ENCODE peak calls at places on chromosomes 16 and 17, in ten cellular contexts. E, G, A, M, V, T, B, F, P and R are unnamed samples.

GRCh38 chr16:51651061-51651466 is 500.0 kb upstream of the SALL1 start:
- DNase-seq in B (no peak), G (no peak), F (no peak), P (no peak), A (peak), T (no peak), M (no peak), V (no peak), E (no peak), R (no peak)

GRCh38 chr17:63102034-63102433 is 136.0 kb downstream of the TANC2 start:
- DNase-seq in M (no peak), P (no peak), E (no peak), A (no peak), G (no peak), F (no peak), T (no peak), V (no peak), B (no peak), R (no peak)

GRCh38 chr16:54140057-54140787 is 146.4 kb downstream of the IRX3 start:
- DNase-seq in G (no peak), F (peak), E (no peak), M (peak), P (peak), T (no peak), V (no peak), A (no peak), B (no peak), R (no peak)

GRCh38 chr17:7383742-7384488 is 3.0 kb downstream of the TNK1 start:
- DNase-seq in E (no peak), B (peak), A (peak), T (peak), G (no peak), M (peak), P (no peak), F (peak), V (peak), R (no peak)

GRCh38 chr16:19284207-19284606 is 1.3 kb upstream of the CLEC19A start:
- DNase-seq in M (no peak), T (peak), E (peak), V (no peak), G (no peak), A (peak), P (no peak), B (no peak), F (no peak), R (no peak)

GRCh38 chr17:82414548-82415281 is 3.4 kb upstream of the HEXD start:
- DNase-seq in B (peak), V (peak), M (peak), G (no peak), T (peak), P (peak), A (peak), E (peak), F (peak), R (no peak)

GRCh38 chr17:72456026-72456569 is 335.3 kb downstream of the SOX9 start:
- DNase-seq in B (no peak), V (peak), P (peak), M (peak), G (no peak), A (no peak), F (peak), E (no peak), T (peak), R (peak)

GRCh38 chr16:84851192-84852127 is 31.7 kb downstream of the CRISPLD2 start:
- DNase-seq in V (peak), P (peak), E (peak), T (peak), G (peak), M (peak), F (peak), A (no peak), B (no peak), R (peak)

GRCh38 chr17:73803867-73804539 is 159.8 kb upstream of the SDK2 start:
- DNase-seq in M (no peak), B (no peak), P (no peak), E (no peak), V (no peak), G (no peak), F (no peak), T (no peak), A (no peak), R (no peak)

GRCh38 chr17:78276098-78276497 is 44.7 kb downstream of the TMEM235 start:
- DNase-seq in V (no peak), B (no peak), F (no peak), M (no peak), E (no peak), P (no peak), A (no peak), T (no peak), G (no peak), R (no peak)

GRCh38 chr17:75191584-75191983 is 8.8 kb upstream of the SUMO2 start:
- DNase-seq in M (peak), F (peak), A (no peak), T (no peak), B (no peak), E (no peak), P (peak), G (no peak), V (no peak), R (no peak)

GRCh38 chr17:40303706-40304450 is 5.1 kb upstream of the RARA start:
- DNase-seq in P (peak), T (peak), M (peak), V (peak), G (no peak), A (no peak), B (no peak), E (no peak), F (peak), R (peak)

GRCh38 chr17:78239489-78239931 is 8.1 kb downstream of the TMEM235 start:
- DNase-seq in V (no peak), F (no peak), G (no peak), A (no peak), E (no peak), P (no peak), B (no peak), T (no peak), M (no peak), R (no peak)

GRCh38 chr17:16512011-16512410 is 20.0 kb upstream of the LRRC75A start:
- DNase-seq in E (no peak), G (no peak), F (no peak), P (no peak), B (no peak), A (no peak), M (no peak), T (no peak), V (no peak), R (no peak)

GRCh38 chr17:324151-324571 is 28.4 kb downstream of the RPH3AL start:
- DNase-seq in P (no peak), E (no peak), V (no peak), T (no peak), M (no peak), A (peak), B (no peak), F (no peak), G (no peak), R (no peak)

GRCh38 chr17:20028436-20028835 is 19.3 kb downstream of the SPECC1 start:
- DNase-seq in G (no peak), V (no peak), P (peak), A (no peak), F (peak), E (no peak), M (no peak), B (no peak), T (peak), R (no peak)

GRCh38 chr17:77884967-77885641 is 73.4 kb upstream of the TNRC6C start:
- DNase-seq in E (no peak), G (no peak), M (no peak), F (no peak), P (no peak), B (no peak), T (no peak), V (no peak), A (no peak), R (no peak)

GRCh38 chr17:68352041-68352440 is 60.7 kb downstream of the ARSG start:
- DNase-seq in B (no peak), M (no peak), F (no peak), T (no peak), P (peak), E (no peak), V (no peak), G (no peak), A (no peak), R (no peak)

GRCh38 chr17:1733759-1734158 is 8.9 kb upstream of the SERPINF2 start:
- DNase-seq in G (no peak), P (no peak), M (no peak), A (no peak), V (no peak), T (no peak), E (no peak), B (no peak), F (no peak), R (no peak)

GRCh38 chr17:82927661-82928601 is 88.1 kb upstream of the ZNF750 start:
- DNase-seq in V (no peak), B (no peak), A (no peak), P (no peak), E (no peak), T (no peak), M (no peak), F (no peak), G (no peak), R (no peak)

GRCh38 chr17:7307686-7308624 is 527 bp downstream of the EIF5A start:
- DNase-seq in P (peak), B (peak), G (no peak), F (peak), M (peak), T (peak), A (no peak), V (no peak), E (no peak), R (no peak)

GRCh38 chr17:68972119-68972704 is 17.0 kb upstream of the ABCA8 start:
- DNase-seq in F (peak), T (peak), M (peak), E (no peak), B (no peak), V (no peak), A (no peak), G (no peak), P (peak), R (no peak)

GRCh38 chr16:69321080-69321479 is 9.3 kb downstream of the PDF start:
- DNase-seq in B (no peak), F (no peak), M (no peak), P (no peak), E (no peak), G (no peak), V (no peak), T (no peak), A (no peak), R (no peak)

GRCh38 chr17:29929544-29930398 is at the start of gene SSH2:
- DNase-seq in B (peak), P (peak), M (peak), G (peak), F (peak), A (peak), V (peak), E (peak), T (peak), R (no peak)

GRCh38 chr17:34443832-34444469 is 80.9 kb upstream of the CCL1 start:
- DNase-seq in T (no peak), G (no peak), V (no peak), E (no peak), F (no peak), A (no peak), M (no peak), B (peak), P (no peak), R (no peak)

GRCh38 chr17:2706911-2707510 is 4.6 kb downstream of the CLUH start:
- DNase-seq in G (no peak), F (no peak), T (no peak), B (no peak), M (no peak), E (no peak), P (no peak), V (no peak), A (no peak), R (no peak)

GRCh38 chr16:3908951-3909437 is 28.5 kb upstream of the CREBBP start:
- DNase-seq in P (no peak), A (no peak), G (no peak), M (no peak), E (no peak), T (no peak), F (no peak), V (no peak), B (no peak), R (no peak)

GRCh38 chr17:39704821-39705551 is 5.1 kb downstream of the ERBB2 start:
- DNase-seq in B (no peak), G (no peak), P (peak), V (peak), A (no peak), T (peak), M (peak), F (peak), E (no peak), R (no peak)

GRCh38 chr17:21095735-21096134 is 31.0 kb upstream of the DHRS7B start:
- DNase-seq in F (no peak), G (no peak), V (no peak), P (no peak), A (no peak), B (no peak), E (no peak), M (no peak), T (no peak), R (no peak)

GRCh38 chr17:76537288-76537577 is 276 bp downstream of the CYGB start:
- DNase-seq in F (peak), P (peak), T (peak), V (no peak), B (peak), M (peak), E (peak), G (no peak), A (no peak), R (no peak)

GRCh38 chr16:83520596-83520995 is 287.2 kb upstream of the HSBP1 start:
- DNase-seq in E (no peak), F (no peak), B (no peak), P (no peak), V (no peak), M (no peak), A (no peak), T (no peak), G (no peak), R (no peak)

GRCh38 chr17:48613862-48614694 is 1.0 kb downstream of the HOXB8 start:
- DNase-seq in T (peak), P (no peak), B (no peak), A (no peak), G (no peak), M (peak), E (no peak), V (no peak), F (no peak), R (no peak)

DNA sequence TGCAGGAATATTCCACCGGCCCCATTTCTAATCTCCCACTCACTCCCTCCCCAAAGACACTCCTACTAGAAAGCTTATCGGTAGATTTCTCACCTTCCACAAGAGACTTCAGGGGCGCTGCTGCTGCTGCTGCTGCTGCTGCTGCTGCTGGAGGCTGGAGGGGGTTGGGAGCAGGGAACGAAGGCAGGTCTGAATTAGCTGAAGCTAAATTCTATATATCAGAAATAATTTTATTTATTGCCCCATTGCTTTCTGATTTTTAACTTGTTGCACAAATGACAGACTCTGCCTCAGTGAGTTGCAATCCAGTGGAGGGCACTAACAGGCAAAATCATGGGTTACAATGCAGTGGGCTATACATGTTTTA is 25.8 kb upstream of the HLF start:
- DNase-seq in F (no peak), P (no peak), A (no peak), T (peak), B (no peak), M (no peak), G (no peak), E (no peak), V (no peak), R (no peak)
- H3K4me3 ChIP-seq in F (peak), P (peak), A (peak), T (peak), B (peak), M (peak), G (peak), E (peak), V (peak), R (peak)

GRCh38 chr17:14784997-14785696 is 480.0 kb downstream of the PMP22 start:
- DNase-seq in E (no peak), A (no peak), M (no peak), F (no peak), B (no peak), V (no peak), T (peak), G (no peak), P (no peak), R (no peak)
- TF ChIP-seq CTCF in E (no peak), A (no peak), M (no peak), F (no peak), B (no peak), V (no peak), T (peak), G (no peak), P (no peak), R (no peak)

GRCh38 chr16:63690961-63691360 is 1430.9 kb downstream of the CDH11 start:
- DNase-seq in V (no peak), B (no peak), A (no peak), T (no peak), G (no peak), F (no peak), P (no peak), M (no peak), E (no peak), R (no peak)

GRCh38 chr16:63689068-63689467 is 1432.8 kb downstream of the CDH11 start:
- DNase-seq in P (peak), B (no peak), T (peak), A (no peak), E (no peak), F (peak), V (no peak), M (no peak), G (no peak), R (no peak)

GRCh38 chr16:63695347-63695746 is 1426.5 kb downstream of the CDH11 start:
- DNase-seq in T (no peak), E (no peak), P (no peak), V (no peak), F (no peak), G (no peak), A (no peak), B (no peak), M (no peak), R (no peak)

GRCh38 chr16:63684702-63685101 is 1437.2 kb downstream of the CDH11 start:
- DNase-seq in V (no peak), A (no peak), T (no peak), E (no peak), G (no peak), F (no peak), P (no peak), M (no peak), B (no peak), R (no peak)

DNA sequence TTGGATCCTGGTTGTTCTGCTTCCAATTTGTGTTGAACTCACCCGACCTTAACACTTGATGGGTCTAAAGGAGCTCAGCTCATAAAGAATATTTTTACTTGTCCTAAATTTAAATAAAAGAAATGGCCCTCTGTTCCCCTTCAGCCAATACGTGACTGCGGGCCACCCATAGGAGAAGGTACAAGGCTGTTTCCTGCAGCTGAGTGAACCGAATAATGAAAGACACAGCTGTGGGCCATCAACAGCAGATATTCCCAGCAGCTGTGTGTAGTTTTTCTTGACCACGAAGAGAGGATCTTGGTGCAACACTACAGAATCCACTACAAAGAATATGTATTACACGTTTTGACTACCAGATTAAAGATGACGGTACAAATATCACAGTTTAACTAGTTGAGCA is 1431.6 kb downstream of the CDH11 start:
- DNase-seq in M (no peak), G (no peak), P (no peak), F (no peak), E (no peak), V (no peak), A (no peak), B (no peak), T (no peak), R (no peak)
- H3K4me3 ChIP-seq in M (no peak), G (no peak), P (no peak), F (no peak), E (no peak), V (no peak), A (no peak), B (no peak), T (no peak), R (no peak)

DNA sequence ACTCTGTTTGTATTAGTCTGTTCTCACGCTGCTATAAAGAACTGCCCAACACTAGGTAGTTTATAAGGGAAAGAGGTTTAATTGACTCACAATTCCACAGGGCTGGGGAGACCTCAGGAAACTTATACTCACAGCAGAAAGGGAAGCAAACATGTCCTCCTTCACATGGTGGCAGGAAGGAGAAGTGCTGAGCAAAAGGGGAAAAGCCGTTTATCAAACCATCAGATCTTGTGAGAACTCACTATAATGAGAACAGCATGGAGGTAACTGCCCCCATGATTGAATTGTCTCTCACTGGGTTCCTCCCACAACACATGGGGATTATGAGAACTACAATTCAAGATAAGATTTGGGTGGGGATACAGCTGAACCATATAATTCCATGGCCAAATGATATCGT is 30.9 kb downstream of the ABCC1 start:
- DNase-seq in F (no peak), B (no peak), A (no peak), G (no peak), E (no peak), V (no peak), T (no peak), P (no peak), M (no peak), R (no peak)
- TF ChIP-seq CTCF in F (no peak), B (no peak), A (no peak), G (no peak), E (no peak), V (no peak), T (no peak), P (no peak), M (no peak), R (no peak)